ENCODE peak calls at places on chromosomes 4 and X, in nine cellular contexts. Z is GM23338, R is IMR-90, M is MM.1S, S is OCI-LY7, Y is GM23248, X is neuronal stem cell, P is H1, V is H9. T is an unnamed sample.

GRCh38 chr4:149961876-149962597 is 116.2 kb upstream of the DCLK2 start:
- DNase-seq in P (no peak), M (no peak), X (no peak), Y (peak; percentile 59), V (no peak), R (peak; percentile 83), Z (no peak), S (no peak), T (no peak)

GRCh38 chr4:151952137-151952536 is 191.3 kb upstream of the GATB start:
- DNase-seq in Y (no peak), Z (no peak), S (no peak), M (no peak), R (no peak), P (no peak), V (no peak), X (no peak), T (no peak)

GRCh38 chrX:150365051-150365952 is 2.2 kb downstream of the MAMLD1 start:
- DNase-seq in Z (peak; percentile 73), P (peak; percentile 83), M (peak; percentile 46), R (peak; percentile 50), V (peak; percentile 71), X (peak; percentile 57), Y (peak; percentile 77), S (no peak), T (peak; percentile 35)

GRCh38 chr4:77599378-77599777 is 6.2 kb upstream of the CXCL13 start:
- DNase-seq in M (peak; percentile 44), V (peak; percentile 52), S (peak; percentile 28), Z (peak; percentile 75), Y (peak; percentile 64), X (no peak), P (no peak), R (peak; percentile 41), T (peak; percentile 53)

GRCh38 chrX:8306296-8306975 is 135.4 kb upstream of the VCX2 start:
- DNase-seq in Z (no peak), X (no peak), S (no peak), M (no peak), V (no peak), R (no peak), P (no peak), Y (no peak), T (no peak)

GRCh38 chrX:136202889-136203288 is 48.3 kb downstream of the MAP7D3 start:
- DNase-seq in Z (no peak), M (no peak), R (peak; percentile 30), Y (peak; percentile 54), P (no peak), X (no peak), V (no peak), S (no peak), T (no peak)

GRCh38 chr4:166169111-166169510 is 296.1 kb downstream of the TLL1 start:
- DNase-seq in Z (peak; percentile 56), Y (peak; percentile 21), R (no peak), P (peak; percentile 48), X (no peak), M (peak; percentile 10), S (no peak), V (peak; percentile 35), T (peak; percentile 7)

GRCh38 chr4:187618701-187619278 is 376.8 kb upstream of the ZFP42 start:
- DNase-seq in Z (no peak), X (no peak), P (no peak), V (no peak), Y (peak; percentile 34), R (peak; percentile 86), M (no peak), S (no peak), T (no peak)

GRCh38 chrX:11672213-11672612 is 6.5 kb upstream of the ARHGAP6 start:
- DNase-seq in S (no peak), R (no peak), Y (no peak), X (no peak), P (no peak), Z (no peak), V (no peak), M (no peak), T (no peak)

GRCh38 chrX:40471965-40472648 is 108.7 kb upstream of the ATP6AP2 start:
- DNase-seq in Z (peak; percentile 55), P (peak; percentile 50), M (peak; percentile 63), V (peak; percentile 72), S (peak; percentile 4), Y (peak; percentile 47), R (peak; percentile 84), X (no peak), T (no peak)
- H2AFZ ChIP-seq in Z (no peak overlapping the region), P (no peak overlapping the region), M (peak overlapping the region; percentile 70), V (no peak overlapping the region), S (no peak overlapping the region), Y (no peak overlapping the region), R (peak overlapping the region; percentile 54), X (peak overlapping the region; percentile 56), T (no peak overlapping the region)

GRCh38 chrX:37745835-37746234 is 34.0 kb upstream of the CYBB start:
- DNase-seq in P (no peak), X (no peak), M (no peak), V (no peak), Z (no peak), Y (no peak), S (no peak), R (no peak), T (no peak)
- H2AFZ ChIP-seq in P (no peak overlapping the region), X (no peak overlapping the region), M (no peak overlapping the region), V (no peak overlapping the region), Z (no peak overlapping the region), Y (no peak overlapping the region), S (peak overlapping the region; percentile 76), R (no peak overlapping the region), T (no peak overlapping the region)

GRCh38 chr4:103998752-103999151 is 279.0 kb upstream of the TACR3 start:
- DNase-seq in V (no peak), X (no peak), M (no peak), Z (no peak), S (no peak), R (no peak), P (no peak), Y (no peak), T (no peak)

GRCh38 chr4:103994059-103994458 is 274.3 kb upstream of the TACR3 start:
- DNase-seq in P (no peak), M (peak; percentile 14), Y (no peak), V (no peak), S (no peak), X (no peak), R (no peak), Z (peak; percentile 70), T (peak; percentile 55)

GRCh38 chr4:103996059-103996458 is 276.3 kb upstream of the TACR3 start:
- DNase-seq in M (no peak), Z (peak; percentile 40), R (no peak), P (no peak), X (peak; percentile 56), S (no peak), Y (no peak), V (no peak), T (peak; percentile 56)

DNA sequence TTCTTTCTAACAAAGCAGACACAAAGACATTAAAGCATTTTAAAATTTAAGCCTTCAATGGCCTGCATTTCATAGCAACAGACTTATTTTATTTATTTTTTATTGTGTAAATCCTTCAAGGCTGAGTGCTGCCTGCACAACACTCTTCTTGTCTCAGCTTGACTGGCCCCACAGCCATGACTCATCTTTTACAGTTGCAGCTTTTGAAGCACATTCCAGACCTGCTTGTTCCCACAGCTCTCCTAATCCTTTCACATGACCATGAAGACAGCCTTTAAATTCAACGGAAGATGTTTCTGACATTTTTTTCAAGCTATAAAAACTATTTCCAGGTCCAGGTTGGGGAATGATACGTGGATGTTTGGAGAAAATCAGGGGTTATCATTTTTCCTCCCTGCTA is 276.9 kb upstream of the TACR3 start:
- DNase-seq in R (no peak), P (no peak), M (no peak), Y (peak; percentile 69), S (no peak), X (peak; percentile 51), Z (peak; percentile 86), V (peak; percentile 82), T (peak; percentile 78)
- H2AFZ ChIP-seq in R (no peak overlapping the region), P (no peak overlapping the region), M (no peak overlapping the region), Y (no peak overlapping the region), S (no peak overlapping the region), X (peak overlapping the region; percentile 72), Z (no peak overlapping the region), V (peak overlapping the region; percentile 78), T (peak overlapping the region; percentile 97)

GRCh38 chrX:130539721-130540321 is 138.0 kb downstream of the RBMX2 start:
- DNase-seq in Z (peak; percentile 65), M (peak; percentile 69), X (peak; percentile 14), V (peak; percentile 50), Y (peak; percentile 71), S (peak; percentile 50), P (peak; percentile 52), R (peak; percentile 45), T (peak; percentile 27)
- H2AFZ ChIP-seq in Z (no peak overlapping the region), M (no peak overlapping the region), X (no peak overlapping the region), V (no peak overlapping the region), Y (peak overlapping the region; percentile 71), S (peak overlapping the region; percentile 9), P (no peak overlapping the region), R (peak overlapping the region; percentile 8), T (peak overlapping the region; percentile 26)

T was measured in HCT116.